ENCODE peak calls at places on chromosomes 11 and 22, in four cellular contexts. One of them, this sample, is unnamed.

GRCh38 chr22:49666146-49666809 is 161.4 kb downstream of the BRD1 start:
- DNase-seq in HL-60: no peak
- DNase-seq in GM12878: no peak
- DNase-seq in GM12891: no peak
- DNase-seq in this sample: no peak

GRCh38 chr22:32531955-32532818 is 57.6 kb downstream of the FBXO7 start:
- DNase-seq in HL-60: no peak
- DNase-seq in GM12878: no peak
- DNase-seq in GM12891: no peak
- DNase-seq in this sample: peak

GRCh38 chr11:8229299-8230177 is 34.1 kb downstream of the LMO1 start:
- DNase-seq in HL-60: no peak
- DNase-seq in GM12878: no peak
- DNase-seq in GM12891: no peak
- DNase-seq in this sample: no peak

GRCh38 chr11:14422814-14423182 is 63.8 kb upstream of the RRAS2 start:
- DNase-seq in HL-60: no peak
- DNase-seq in GM12878: no peak
- DNase-seq in GM12891: no peak
- DNase-seq in this sample: no peak

GRCh38 chr11:32829157-32829679 is 509 bp upstream of the PRRG4 start:
- DNase-seq in HL-60: no peak
- DNase-seq in GM12878: no peak
- DNase-seq in GM12891: no peak
- DNase-seq in this sample: no peak

GRCh38 chr11:841981-842369 is 354 bp downstream of the POLR2L start:
- DNase-seq in HL-60: no peak
- DNase-seq in GM12878: no peak
- DNase-seq in GM12891: no peak
- DNase-seq in this sample: no peak

GRCh38 chr22:26460202-26460601 is 23.4 kb downstream of the HPS4 start:
- DNase-seq in HL-60: no peak
- DNase-seq in GM12878: no peak
- DNase-seq in GM12891: no peak
- DNase-seq in this sample: no peak

GRCh38 chr22:49953027-49953679 is 7.4 kb upstream of the PIM3 start:
- DNase-seq in HL-60: peak
- DNase-seq in GM12878: no peak
- DNase-seq in GM12891: no peak
- DNase-seq in this sample: no peak

GRCh38 chr11:72589802-72590761 is 84.1 kb downstream of the PDE2A start:
- DNase-seq in HL-60: peak
- DNase-seq in GM12878: no peak
- DNase-seq in GM12891: no peak
- DNase-seq in this sample: peak

DNA sequence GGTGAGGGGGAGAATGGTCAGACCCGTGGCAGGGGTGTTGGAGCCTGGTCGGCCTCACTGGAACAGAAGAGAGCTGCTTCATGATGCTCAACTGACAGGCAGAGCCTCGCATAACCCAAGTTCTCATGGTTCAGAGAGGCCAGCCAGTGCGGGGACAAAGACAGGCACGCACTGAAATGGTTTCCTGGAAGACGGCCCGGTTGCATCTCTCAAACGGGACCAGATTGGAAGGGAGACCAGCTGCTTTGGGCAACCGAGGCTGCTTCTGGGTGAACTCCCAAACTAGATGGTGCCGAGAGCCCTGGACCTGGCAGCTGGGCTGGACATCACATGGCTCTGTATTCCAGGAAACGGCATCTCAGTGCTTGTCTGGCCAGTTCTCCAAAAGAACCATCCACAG is 80.0 kb upstream of the PRODH start:
- DNase-seq in HL-60: no peak
- DNase-seq in GM12878: no peak
- DNase-seq in GM12891: no peak
- DNase-seq in this sample: no peak
- TF ChIP-seq SPI1 in HL-60: no peak
- TF ChIP-seq SPI1 in GM12878: no peak
- TF ChIP-seq SPI1 in GM12891: no peak
- TF ChIP-seq SPI1 in this sample: no peak

DNA sequence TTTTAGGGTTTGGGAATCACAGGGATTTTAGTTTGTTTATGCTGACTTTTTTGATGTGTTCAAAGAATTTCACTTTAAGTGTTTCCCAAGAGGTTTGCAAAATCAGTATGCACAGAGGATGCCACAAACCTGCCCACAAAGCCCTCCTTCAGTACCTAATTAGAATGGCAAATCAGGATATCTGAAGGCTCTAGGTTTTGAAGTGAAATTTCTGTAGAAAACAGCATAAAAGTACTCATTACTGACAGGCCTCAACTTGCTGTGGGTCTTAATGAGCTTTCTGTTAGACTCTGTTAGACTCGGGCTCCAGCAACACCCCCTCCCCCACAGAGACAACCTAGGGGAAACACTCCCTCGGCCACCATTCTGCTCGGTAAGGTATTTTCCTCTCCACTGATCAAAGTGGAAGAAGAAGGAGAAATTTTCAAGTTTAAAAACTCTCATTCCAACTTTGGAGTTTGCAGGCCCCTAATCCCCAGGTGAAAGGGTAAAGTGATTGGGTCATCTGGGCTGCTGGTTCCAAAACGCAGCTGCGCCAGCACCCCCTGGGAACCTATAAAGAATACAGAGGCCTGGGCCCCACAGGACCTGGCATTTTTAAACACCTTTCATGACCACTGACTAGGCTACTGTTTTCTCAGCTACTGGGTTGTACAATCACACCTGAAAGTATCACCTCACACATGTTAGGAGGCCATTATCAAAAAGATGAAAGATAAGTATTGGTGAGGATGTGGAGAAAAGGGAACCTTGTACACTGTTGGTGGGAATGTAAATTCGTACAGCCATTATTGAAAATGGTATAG is 67.5 kb downstream of the PLEKHA7 start:
- DNase-seq in HL-60: no peak
- DNase-seq in GM12878: peak
- DNase-seq in GM12891: no peak
- DNase-seq in this sample: no peak
- TF ChIP-seq SPI1 in HL-60: no peak
- TF ChIP-seq SPI1 in GM12878: no peak
- TF ChIP-seq SPI1 in GM12891: no peak
- TF ChIP-seq SPI1 in this sample: no peak

DNA sequence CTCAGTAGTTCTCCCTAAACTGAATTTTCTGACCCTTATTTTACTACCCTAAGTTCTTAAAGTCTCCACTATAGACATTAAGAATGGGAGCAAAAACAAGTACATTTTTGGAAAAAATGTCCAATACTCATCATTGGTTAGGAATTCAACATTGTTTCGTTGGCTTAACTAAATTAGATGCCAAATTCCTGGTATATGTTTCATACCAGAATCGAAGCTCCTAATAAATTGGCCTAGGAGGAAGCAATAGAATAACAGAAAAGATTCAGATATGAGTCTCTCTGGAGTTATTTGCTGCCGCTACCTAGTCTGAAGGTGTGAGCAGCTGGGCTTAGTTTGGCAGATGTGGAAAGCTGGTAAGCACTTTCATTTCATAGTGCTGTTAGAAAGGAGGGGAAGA is 28.6 kb downstream of the ZNF143 start:
- DNase-seq in HL-60: no peak
- DNase-seq in GM12878: no peak
- DNase-seq in GM12891: no peak
- DNase-seq in this sample: no peak
- TF ChIP-seq SPI1 in HL-60: no peak
- TF ChIP-seq SPI1 in GM12878: no peak
- TF ChIP-seq SPI1 in GM12891: no peak
- TF ChIP-seq SPI1 in this sample: no peak

GRCh38 chr11:88105952-88106351 is 69.3 kb downstream of the RAB38 start:
- DNase-seq in HL-60: no peak
- DNase-seq in GM12878: no peak
- DNase-seq in GM12891: no peak
- DNase-seq in this sample: no peak
- TF ChIP-seq SPI1 in HL-60: no peak
- TF ChIP-seq SPI1 in GM12878: no peak
- TF ChIP-seq SPI1 in GM12891: no peak
- TF ChIP-seq SPI1 in this sample: no peak

DNA sequence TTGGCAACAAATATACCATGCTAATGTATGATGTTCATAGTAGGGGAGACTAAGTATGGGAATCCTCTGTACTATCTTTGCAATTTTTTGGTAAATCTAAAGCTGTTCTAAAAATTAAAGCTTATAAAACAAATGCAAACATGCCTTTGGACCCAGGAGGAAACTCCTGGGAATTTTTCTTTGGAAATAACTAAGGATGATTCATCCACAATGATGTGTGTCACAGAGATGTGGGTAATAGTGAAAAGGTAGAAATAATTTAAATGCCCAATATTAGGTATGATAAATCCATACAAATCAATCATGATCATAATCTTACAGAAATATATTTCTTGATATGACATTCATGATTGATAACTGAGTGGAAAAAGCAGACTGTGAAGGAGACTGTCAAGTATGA is 135.8 kb downstream of the TRIM44 start:
- DNase-seq in HL-60: no peak
- DNase-seq in GM12878: no peak
- DNase-seq in GM12891: no peak
- DNase-seq in this sample: no peak
- TF ChIP-seq SPI1 in HL-60: no peak
- TF ChIP-seq SPI1 in GM12878: no peak
- TF ChIP-seq SPI1 in GM12891: no peak
- TF ChIP-seq SPI1 in this sample: no peak

GRCh38 chr11:118895093-118896039 is 11.7 kb downstream of the CXCR5 start:
- DNase-seq in HL-60: no peak
- DNase-seq in GM12878: peak
- DNase-seq in GM12891: peak
- DNase-seq in this sample: no peak
- TF ChIP-seq SPI1 in HL-60: no peak
- TF ChIP-seq SPI1 in GM12878: peak
- TF ChIP-seq SPI1 in GM12891: peak
- TF ChIP-seq SPI1 in this sample: no peak

DNA sequence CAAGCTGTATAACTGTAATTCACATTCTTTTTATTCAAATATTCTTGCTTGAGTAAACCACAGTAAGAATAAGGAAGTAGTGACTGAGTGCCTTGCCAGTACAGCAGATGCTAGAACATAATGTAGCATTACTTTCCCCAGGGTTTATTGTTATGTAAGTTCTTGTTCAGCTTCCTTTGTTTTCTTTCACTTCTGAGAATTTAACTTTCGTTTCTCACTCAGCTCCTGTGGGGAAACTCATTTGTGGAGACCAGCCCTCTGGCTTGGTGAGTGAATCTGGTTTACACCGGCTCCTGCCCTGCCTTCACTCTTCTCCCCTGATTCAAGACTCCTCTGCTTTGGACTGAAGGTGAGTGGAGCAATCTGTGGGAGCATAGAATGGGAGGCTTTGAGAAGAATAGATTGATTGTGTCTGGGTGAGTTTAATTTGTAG is at the start of gene TRIM22:
- DNase-seq in HL-60: peak
- DNase-seq in GM12878: peak
- DNase-seq in GM12891: peak
- DNase-seq in this sample: no peak
- TF ChIP-seq SPI1 in HL-60: peak
- TF ChIP-seq SPI1 in GM12878: peak
- TF ChIP-seq SPI1 in GM12891: peak
- TF ChIP-seq SPI1 in this sample: no peak

GRCh38 chr22:39091136-39092081 is 5.6 kb upstream of the APOBEC3H start:
- DNase-seq in HL-60: no peak
- DNase-seq in GM12878: no peak
- DNase-seq in GM12891: no peak
- DNase-seq in this sample: no peak

GRCh38 chr22:39092111-39092867 is 4.8 kb upstream of the APOBEC3H start:
- DNase-seq in HL-60: no peak
- DNase-seq in GM12878: no peak
- DNase-seq in GM12891: no peak
- DNase-seq in this sample: no peak

GRCh38 chr22:39089928-39090327 is 7.1 kb upstream of the APOBEC3H start:
- DNase-seq in HL-60: no peak
- DNase-seq in GM12878: no peak
- DNase-seq in GM12891: no peak
- DNase-seq in this sample: peak

GRCh38 chr22:39088688-39089032 is 8.4 kb upstream of the APOBEC3H start:
- DNase-seq in HL-60: no peak
- DNase-seq in GM12878: no peak
- DNase-seq in GM12891: no peak
- DNase-seq in this sample: no peak

GRCh38 chr22:39090426-39091064 is 6.5 kb upstream of the APOBEC3H start:
- DNase-seq in HL-60: no peak
- DNase-seq in GM12878: no peak
- DNase-seq in GM12891: no peak
- DNase-seq in this sample: no peak
- TF ChIP-seq SPI1 in HL-60: no peak
- TF ChIP-seq SPI1 in GM12878: no peak
- TF ChIP-seq SPI1 in GM12891: no peak
- TF ChIP-seq SPI1 in this sample: no peak

DNA sequence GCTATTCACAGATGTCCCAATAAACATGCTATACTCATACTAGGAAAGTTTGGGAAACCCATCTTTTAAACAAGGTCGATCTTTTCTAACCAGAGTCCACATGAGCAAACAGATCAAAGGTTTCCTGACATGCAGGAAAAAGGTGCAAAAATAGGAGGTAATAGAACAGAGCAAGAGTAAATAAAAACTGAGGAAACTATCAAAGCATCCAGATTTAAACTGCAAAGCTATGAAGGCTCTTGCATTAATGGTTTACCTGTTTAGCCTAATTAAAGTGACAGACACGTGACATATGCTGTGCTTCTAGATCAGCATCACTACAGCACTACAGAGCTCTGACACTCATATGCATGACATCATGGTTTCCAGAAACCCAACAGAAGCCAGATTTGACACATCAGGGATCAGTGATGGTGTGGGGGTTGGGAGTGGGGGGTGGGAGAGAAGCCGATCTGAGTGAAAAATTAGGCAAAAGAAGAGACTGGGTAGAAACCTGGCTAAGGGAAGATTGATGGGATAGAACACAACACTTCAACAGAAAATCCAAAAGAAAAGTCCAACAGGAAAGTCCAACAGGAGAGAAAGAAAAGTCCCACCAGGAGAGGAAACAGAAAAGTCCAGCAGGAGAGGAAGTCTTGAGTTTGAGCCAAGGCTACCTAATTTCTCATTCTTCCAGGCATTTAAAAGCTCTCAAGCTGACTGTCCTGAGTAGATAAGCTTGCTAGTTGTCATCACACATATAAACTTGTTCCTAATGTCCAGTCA is 262.3 kb downstream of the SOX6 start:
- DNase-seq in HL-60: no peak
- DNase-seq in GM12878: no peak
- DNase-seq in GM12891: no peak
- DNase-seq in this sample: peak
- TF ChIP-seq SPI1 in HL-60: no peak
- TF ChIP-seq SPI1 in GM12878: no peak
- TF ChIP-seq SPI1 in GM12891: no peak
- TF ChIP-seq SPI1 in this sample: peak

GRCh38 chr11:64841592-64842365 is 2.7 kb downstream of the CDC42BPG start:
- DNase-seq in HL-60: no peak
- DNase-seq in GM12878: no peak
- DNase-seq in GM12891: no peak
- DNase-seq in this sample: no peak

GRCh38 chr11:64844330-64845124 is at the start of gene CDC42BPG:
- DNase-seq in HL-60: peak
- DNase-seq in GM12878: no peak
- DNase-seq in GM12891: peak
- DNase-seq in this sample: peak

GRCh38 chr11:64842366-64842759 is 2.1 kb downstream of the CDC42BPG start:
- DNase-seq in HL-60: no peak
- DNase-seq in GM12878: no peak
- DNase-seq in GM12891: no peak
- DNase-seq in this sample: no peak

GRCh38 chr11:64843971-64844329 is 503 bp downstream of the CDC42BPG start:
- DNase-seq in HL-60: no peak
- DNase-seq in GM12878: no peak
- DNase-seq in GM12891: no peak
- DNase-seq in this sample: no peak

GRCh38 chr11:64842851-64843841 is 1.3 kb downstream of the CDC42BPG start:
- DNase-seq in HL-60: no peak
- DNase-seq in GM12878: no peak
- DNase-seq in GM12891: no peak
- DNase-seq in this sample: peak
- TF ChIP-seq SPI1 in HL-60: no peak
- TF ChIP-seq SPI1 in GM12878: no peak
- TF ChIP-seq SPI1 in GM12891: no peak
- TF ChIP-seq SPI1 in this sample: no peak

This sample was measured in K562.